ENCODE peak calls at places on chromosomes 16 and 17, in six cellular contexts. P is GM23338, R is GM23248, N is neural progenitor cell, H is HCT116, C is SK-N-SH. X is an unnamed sample.
A peak's percentile ranks its signal among the peaks of the same experiment; 100 is the strongest.

GRCh38 chr16:1377406-1378010 is 25.8 kb downstream of the GNPTG start:
- DNase-seq in N (no peak), R (no peak), P (no peak), C (no peak), H (no peak), X (no peak)

GRCh38 chr17:292531-293382 is 59.9 kb downstream of the RPH3AL start:
- DNase-seq in R (no peak), P (no peak), C (no peak), N (no peak), H (no peak), X (no peak)

GRCh38 chr17:77735341-77736206 is 222.9 kb upstream of the TNRC6C start:
- DNase-seq in R (peak; percentile 24), N (peak; percentile 44), P (no peak), C (peak; percentile 82), H (no peak), X (no peak)

GRCh38 chr17:30378191-30378796 is 433 bp upstream of the CPD start:
- DNase-seq in P (peak; percentile 37), C (peak; percentile 58), H (no peak), N (peak; percentile 45), R (peak; percentile 76), X (no peak)

GRCh38 chr16:80974649-80975376 is 31.9 kb downstream of the CMC2 start:
- DNase-seq in C (no peak), N (peak; percentile 18), R (peak; percentile 25), H (peak; percentile 12), P (no peak), X (peak; percentile 6)

GRCh38 chr16:27920391-27920891 is 143.1 kb downstream of the GSG1L start:
- DNase-seq in N (peak; percentile 79), H (peak; percentile 35), P (peak; percentile 86), R (peak; percentile 15), C (peak; percentile 80), X (peak; percentile 13)

GRCh38 chr16:71441348-71441781 is 489 bp downstream of the TLE7 start:
- DNase-seq in P (peak; percentile 84), R (no peak), C (peak; percentile 54), H (no peak), N (no peak), X (no peak)

GRCh38 chr16:55209626-55210025 is 114.4 kb upstream of the IRX6 start:
- DNase-seq in H (no peak), N (no peak), R (no peak), C (no peak), P (no peak), X (no peak)

GRCh38 chr16:12994402-12994801 is 93.0 kb downstream of the SHISA9 start:
- DNase-seq in C (no peak), P (no peak), H (no peak), R (no peak), N (no peak), X (no peak)

GRCh38 chr16:9049241-9049640 is 42.2 kb upstream of the HAPSTR1 start:
- DNase-seq in H (no peak), C (no peak), N (no peak), P (no peak), R (peak; percentile 87), X (peak; percentile 39)

GRCh38 chr17:1089915-1090314 is 89.9 kb downstream of the ABR start:
- DNase-seq in N (no peak), P (no peak), R (no peak), C (no peak), H (no peak), X (no peak)

GRCh38 chr17:16987830-16988601 is 16.1 kb upstream of the TNFRSF13B start:
- DNase-seq in C (no peak), P (peak; percentile 39), N (peak; percentile 27), R (peak; percentile 93), H (no peak), X (peak; percentile 77)

GRCh38 chr17:18285296-18285695 is 24.8 kb downstream of the MIEF2 start:
- DNase-seq in N (no peak), R (no peak), C (no peak), P (no peak), H (no peak), X (no peak)

GRCh38 chr16:50676684-50677225 is 4.4 kb downstream of the SNX20 start:
- DNase-seq in N (no peak), H (no peak), C (no peak), R (no peak), P (no peak), X (no peak)

GRCh38 chr16:9153502-9153864 is 62.0 kb downstream of the HAPSTR1 start:
- DNase-seq in N (no peak), P (no peak), R (no peak), C (no peak), H (no peak), X (no peak)

GRCh38 chr17:16419929-16420271 is 4.5 kb downstream of the TRPV2 start:
- DNase-seq in C (no peak), P (no peak), N (no peak), H (no peak), R (peak; percentile 83), X (peak; percentile 83)

GRCh38 chr17:42246515-42246914 is 29.7 kb downstream of the STAT5B start:
- DNase-seq in C (no peak), R (no peak), H (no peak), N (no peak), P (no peak), X (no peak)

GRCh38 chr17:14373587-14374259 is 72.8 kb downstream of the HS3ST3B1 start:
- DNase-seq in N (no peak), C (no peak), R (peak; percentile 64), P (no peak), H (no peak), X (no peak)

GRCh38 chr16:88713568-88714419 is 7.5 kb downstream of the CTU2 start:
- DNase-seq in P (no peak), N (no peak), H (no peak), R (peak; percentile 69), C (no peak), X (peak; percentile 18)

GRCh38 chr16:74748042-74748709 is 26.4 kb downstream of the FA2H start:
- DNase-seq in N (no peak), C (no peak), P (no peak), H (no peak), R (no peak), X (no peak)

GRCh38 chr17:62895650-62896301 is 70.3 kb upstream of the TANC2 start:
- DNase-seq in R (peak; percentile 36), H (no peak), C (no peak), P (no peak), N (no peak), X (no peak)

GRCh38 chr17:62897706-62898105 is 68.3 kb upstream of the TANC2 start:
- DNase-seq in H (no peak), C (no peak), N (no peak), R (peak; percentile 26), P (no peak), X (no peak)

GRCh38 chr17:62892069-62892675 is 73.9 kb upstream of the TANC2 start:
- DNase-seq in H (no peak), C (no peak), P (no peak), R (no peak), N (no peak), X (no peak)

GRCh38 chr17:62892870-62893338 is 73.1 kb upstream of the TANC2 start:
- DNase-seq in P (peak; percentile 40), N (no peak), H (no peak), R (peak; percentile 87), C (no peak), X (peak; percentile 99)

GRCh38 chr17:62895256-62895649 is 70.8 kb upstream of the TANC2 start:
- DNase-seq in H (no peak), C (no peak), R (no peak), P (no peak), N (no peak), X (no peak)
- H2AFZ ChIP-seq in H (no peak overlapping the region), C (no peak overlapping the region), R (no peak overlapping the region), P (peak overlapping the region; percentile 56), N (no peak overlapping the region), X (no peak overlapping the region)

DNA sequence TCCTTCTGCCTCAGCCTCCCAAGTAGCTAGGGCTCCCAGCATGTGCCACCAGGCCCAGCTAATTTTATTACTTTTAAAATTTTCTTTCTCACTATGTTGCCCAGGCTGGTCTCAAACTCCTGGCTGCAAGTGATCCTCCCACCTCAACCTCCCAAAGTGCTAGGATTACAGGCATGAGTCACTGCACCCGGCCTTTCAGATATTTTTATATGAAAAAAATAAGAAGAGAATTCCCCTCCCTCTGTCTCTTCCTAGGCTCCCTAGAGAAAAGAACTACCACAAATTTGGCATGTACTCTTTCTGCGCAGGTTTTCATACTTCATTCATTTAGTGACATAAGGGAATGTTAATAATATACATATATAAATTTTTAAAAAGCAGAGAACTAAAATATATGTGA is 21.7 kb upstream of the SMURF2 start:
- DNase-seq in N (no peak), H (no peak), R (peak; percentile 46), C (no peak), P (no peak), X (peak; percentile 59)
- H3K36me3 ChIP-seq in N (no peaks in the 10 kb centered on the region), H (no peaks in the 10 kb centered on the region), R (no peaks in the 10 kb centered on the region), C (no peaks in the 10 kb centered on the region), P (no peaks in the 10 kb centered on the region), X (no peaks in the 10 kb centered on the region)

DNA sequence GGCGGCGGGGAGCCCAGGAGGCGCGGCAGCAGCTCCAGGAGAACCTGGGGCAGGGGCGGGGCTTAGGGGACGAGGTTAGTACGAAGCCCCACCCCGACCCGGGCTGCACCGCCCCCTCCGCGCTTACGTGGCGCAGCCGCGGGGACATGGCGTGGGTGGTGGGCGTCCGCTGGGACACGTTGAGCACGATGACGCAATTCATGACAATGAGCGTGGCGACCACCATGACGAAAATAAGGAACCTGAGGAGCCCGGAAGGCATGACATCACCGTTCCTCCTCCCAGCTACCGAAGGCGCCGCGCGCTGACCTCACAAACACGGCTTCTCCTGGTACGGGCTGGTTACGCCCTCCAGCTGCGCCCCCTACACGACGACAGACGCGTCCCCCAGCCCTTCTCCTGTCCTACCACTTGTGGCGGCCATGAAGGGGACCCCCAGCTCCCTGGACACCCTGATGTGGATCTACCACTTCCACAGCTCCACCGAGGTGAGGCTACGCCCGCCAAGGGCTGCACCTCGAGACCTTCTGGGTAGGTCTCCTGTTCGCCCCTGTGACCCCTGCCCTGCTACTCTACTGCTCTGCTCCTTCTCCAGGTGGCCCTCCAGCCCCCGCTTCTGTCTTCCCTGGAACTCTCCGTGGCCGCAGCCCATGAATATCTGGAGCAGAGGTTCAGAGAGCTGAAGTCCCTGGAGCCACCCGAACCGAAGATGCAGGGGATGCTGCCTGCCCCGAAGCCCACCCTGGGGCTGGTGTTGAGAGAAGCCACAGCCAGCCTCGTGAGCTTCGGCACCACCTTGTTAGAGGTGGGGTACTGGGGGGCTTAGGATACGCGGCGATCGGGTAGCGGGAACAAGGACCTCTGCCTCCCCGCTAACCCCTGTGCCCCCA is at the start of gene C17orf107:
- DNase-seq in R (peak; percentile 95), N (peak; percentile 81), C (no peak), H (no peak), P (peak; percentile 92), X (no peak)
- TF ChIP-seq EZH2phosphoT487 in R (no peak), N (peak; percentile 34), C (no peak), H (no peak), P (no peak), X (no peak)

GRCh38 chr17:47986520-47986919 is 15.6 kb downstream of the CDK5RAP3 start:
- DNase-seq in N (no peak), H (no peak), R (no peak), C (no peak), P (no peak), X (no peak)

GRCh38 chr17:47983492-47984223 is 12.7 kb downstream of the CDK5RAP3 start:
- DNase-seq in C (no peak), N (no peak), H (no peak), P (no peak), R (peak; percentile 61), X (no peak)

GRCh38 chr17:47989700-47990099 is 18.8 kb downstream of the CDK5RAP3 start:
- DNase-seq in N (no peak), R (no peak), C (no peak), P (no peak), H (no peak), X (no peak)

GRCh38 chr17:47989159-47989558 is 18.2 kb downstream of the CDK5RAP3 start:
- DNase-seq in P (no peak), C (no peak), R (no peak), N (no peak), H (no peak), X (no peak)

GRCh38 chr17:47987240-47987835 is 16.4 kb downstream of the CDK5RAP3 start:
- DNase-seq in R (peak; percentile 44), N (peak; percentile 91), H (no peak), P (peak; percentile 53), C (peak; percentile 87), X (no peak)
- H2AFZ ChIP-seq in R (peak overlapping the region; percentile 46), N (no peak overlapping the region), H (no peak overlapping the region), P (peak overlapping the region; percentile 16), C (peak overlapping the region; percentile 27), X (no peak overlapping the region)